ENCODE peak calls at places on chromosomes 13 and 19, in five cellular contexts. T, B, U, M and N are unnamed samples.

GRCh38 chr13:80989770-80990169 is 648.8 kb upstream of the SPRY2 start:
- DNase-seq in T (no peak), B (no peak), U (no peak), M (no peak), N (no peak)

GRCh38 chr19:39407644-39408391 is 1.2 kb downstream of the ZFP36 start:
- DNase-seq in T (peak; percentile 66), B (no peak), U (peak; percentile 41), M (no peak), N (peak; percentile 83)

GRCh38 chr19:19774354-19775033 is 41.6 kb upstream of the ZNF14 start:
- DNase-seq in T (no peak), B (no peak), U (no peak), M (no peak), N (no peak)

GRCh38 chr13:31209172-31209818 is 9.5 kb downstream of the B3GLCT start:
- DNase-seq in T (no peak), B (peak; percentile 97), U (peak; percentile 74), M (no peak), N (no peak)

GRCh38 chr19:2575734-2576481 is 100.0 kb downstream of the GADD45B start:
- DNase-seq in T (no peak), B (no peak), U (peak; percentile 57), M (no peak), N (peak; percentile 78)

GRCh38 chr19:51292971-51293370 is 18.5 kb upstream of the IGLON5 start:
- DNase-seq in T (no peak), B (no peak), U (no peak), M (no peak), N (no peak)

GRCh38 chr13:21242236-21242635 is 65.8 kb downstream of the MRPL57 start:
- DNase-seq in T (no peak), B (peak; percentile 67), U (peak; percentile 31), M (no peak), N (no peak)

GRCh38 chr13:79671420-79671819 is 190.5 kb downstream of the NDFIP2 start:
- DNase-seq in T (no peak), B (no peak), U (no peak), M (no peak), N (no peak)

GRCh38 chr19:39136225-39136940 is 10.8 kb downstream of the PAK4 start:
- DNase-seq in T (no peak), B (no peak), U (no peak), M (no peak), N (peak; percentile 89)

GRCh38 chr19:53147645-53148044 is 11.2 kb downstream of the ZNF347 start:
- DNase-seq in T (no peak), B (no peak), U (no peak), M (no peak), N (no peak)

GRCh38 chr13:101018720-101019119 is 344.1 kb upstream of the TMTC4 start:
- DNase-seq in T (no peak), B (no peak), U (no peak), M (no peak), N (no peak)

GRCh38 chr19:51098366-51099069 is 9.7 kb downstream of the CTU1 start:
- DNase-seq in T (no peak), B (no peak), U (no peak), M (no peak), N (no peak)

GRCh38 chr13:23074054-23074805 is 106.5 kb upstream of the SGCG start:
- DNase-seq in T (no peak), B (peak; percentile 43), U (no peak), M (no peak), N (no peak)

GRCh38 chr19:3725640-3726310 is 17.6 kb downstream of the TJP3 start:
- DNase-seq in T (no peak), B (peak; percentile 78), U (no peak), M (no peak), N (peak; percentile 95)

GRCh38 chr19:55118401-55118991 is 1.1 kb upstream of the PPP1R12C start:
- DNase-seq in T (no peak), B (no peak), U (no peak), M (no peak), N (peak; percentile 67)

GRCh38 chr13:41543664-41544300 is 86.4 kb downstream of the RGCC start:
- DNase-seq in T (no peak), B (no peak), U (no peak), M (no peak), N (no peak)

GRCh38 chr13:112958127-112958989 is 10.7 kb upstream of the MCF2L start:
- DNase-seq in T (no peak), B (no peak), U (no peak), M (no peak), N (no peak)

GRCh38 chr13:77001540-77001939 is 9.7 kb downstream of the CLN5 start:
- DNase-seq in T (no peak), B (no peak), U (no peak), M (no peak), N (no peak)

GRCh38 chr13:44045179-44045562 is 165.5 kb downstream of the LACC1 start:
- DNase-seq in T (no peak), B (peak; percentile 72), U (no peak), M (no peak), N (no peak)

GRCh38 chr13:25463496-25463895 is 91.7 kb downstream of the ATP8A2 start:
- DNase-seq in T (no peak), B (no peak), U (no peak), M (no peak), N (no peak)

GRCh38 chr19:4369109-4369887 is 25.9 kb downstream of the MPND start:
- DNase-seq in T (peak; percentile 87), B (no peak), U (peak; percentile 47), M (peak; percentile 28), N (peak; percentile 75)